ENCODE peak calls at places on chromosomes 6 and 20, in five cellular contexts. K is upper lobe of left lung, E is dorsolateral prefrontal cortex, N is transverse colon, W is HL-60. J is an unnamed sample.

GRCh38 chr6:73388433-73388799 is 6.2 kb upstream of the DDX43 start:
- DNase-seq in N (no peak), K (no peak), E (no peak), W (no peak), J (no peak)

GRCh38 chr6:89217308-89217999 is at the start of gene GABRR1:
- DNase-seq in K (no peak), W (no peak), N (no peak), E (no peak), J (no peak)

GRCh38 chr6:103870970-103871369 is 988.7 kb downstream of the HACE1 start:
- DNase-seq in K (no peak), W (no peak), E (no peak), N (no peak), J (no peak)

GRCh38 chr6:137787016-137787415 is 80.0 kb upstream of the TNFAIP3 start:
- DNase-seq in W (no peak), E (no peak), N (no peak), K (no peak), J (no peak)

GRCh38 chr20:10619427-10619826 is 54.4 kb downstream of the JAG1 start:
- DNase-seq in N (no peak), W (no peak), E (no peak), K (no peak), J (no peak)

GRCh38 chr6:89638320-89639195 is at the start of gene LYRM2:
- DNase-seq in W (peak; percentile 94), E (peak; percentile 96), N (peak; percentile 95), K (peak; percentile 95), J (peak; percentile 95)

GRCh38 chr6:43628392-43629103 is 516 bp downstream of the GTPBP2 start:
- DNase-seq in K (peak; percentile 61), E (no peak), N (peak; percentile 62), W (peak; percentile 56), J (peak; percentile 79)

GRCh38 chr20:37251836-37252477 is 9.7 kb downstream of the GHRH start:
- DNase-seq in N (no peak), W (no peak), E (no peak), K (no peak), J (no peak)

GRCh38 chr20:34370062-34370461 is 7.0 kb downstream of the ITCH start:
- DNase-seq in W (no peak), N (no peak), E (no peak), K (no peak), J (no peak)

GRCh38 chr6:98203170-98203806 is 631.1 kb upstream of the POU3F2 start:
- DNase-seq in K (no peak), E (no peak), W (no peak), N (no peak), J (no peak)

GRCh38 chr20:6975326-6975725 is 207.8 kb downstream of the BMP2 start:
- DNase-seq in W (no peak), K (no peak), E (no peak), N (no peak), J (no peak)

GRCh38 chr6:122839477-122839876 is 50.4 kb downstream of the SMPDL3A start:
- DNase-seq in E (peak; percentile 21), W (peak; percentile 49), K (peak; percentile 45), N (peak; percentile 68), J (peak; percentile 73)

GRCh38 chr20:22341508-22341907 is 242.9 kb downstream of the FOXA2 start:
- DNase-seq in E (no peak), K (no peak), N (no peak), W (no peak), J (no peak)

GRCh38 chr20:32626859-32627636 is 41.9 kb upstream of the NOL4L start:
- DNase-seq in N (peak; percentile 24), W (peak; percentile 53), K (no peak), E (peak; percentile 60), J (peak; percentile 46)

GRCh38 chr6:139748353-139749146 is 374.1 kb upstream of the CITED2 start:
- DNase-seq in E (no peak), N (no peak), W (no peak), K (no peak), J (no peak)

GRCh38 chr20:20362774-20363435 is 5.0 kb upstream of the INSM1 start:
- DNase-seq in K (no peak), E (peak; percentile 10), N (no peak), W (no peak), J (no peak)

GRCh38 chr6:135179920-135180457 is 1.1 kb upstream of the MYB start:
- DNase-seq in K (no peak), N (no peak), W (no peak), E (no peak), J (no peak)

GRCh38 chr6:99330159-99330558 is 19.3 kb downstream of the FAXC start:
- DNase-seq in E (peak; percentile 19), N (peak; percentile 57), W (peak; percentile 62), K (peak; percentile 57), J (peak; percentile 52)

GRCh38 chr6:99331531-99331930 is 17.9 kb downstream of the FAXC start:
- DNase-seq in K (no peak), E (no peak), W (peak; percentile 17), N (no peak), J (no peak)

GRCh38 chr6:99338188-99338587 is 11.3 kb downstream of the FAXC start:
- DNase-seq in K (no peak), N (no peak), E (no peak), W (no peak), J (no peak)

GRCh38 chr6:99333068-99333467 is 16.4 kb downstream of the FAXC start:
- DNase-seq in N (no peak), E (no peak), W (no peak), K (no peak), J (no peak)

GRCh38 chr6:99334526-99335127 is 14.8 kb downstream of the FAXC start:
- DNase-seq in W (peak; percentile 47), K (peak; percentile 27), E (no peak), N (no peak), J (peak; percentile 45)
- TF ChIP-seq CTCF in W (peak; percentile 79), K (peak; percentile 44), E (no peak), N (peak; percentile 66), J (peak; percentile 47)

GRCh38 chr20:41089555-41089954 is 47.8 kb upstream of the PLCG1 start:
- DNase-seq in E (no peak), W (no peak), K (no peak), N (no peak), J (no peak)
- TF ChIP-seq CTCF in E (no peak), W (no peak), K (no peak), N (no peak), J (no peak)

GRCh38 chr6:53795702-53796450 is 1.1 kb downstream of the LRRC1 start:
- DNase-seq in E (peak; percentile 40), W (no peak), K (peak; percentile 38), N (peak; percentile 58), J (peak; percentile 45)
- TF ChIP-seq CTCF in E (no peak), W (no peak), K (no peak), N (no peak), J (no peak)

GRCh38 chr6:149049230-149049629 is 268.3 kb upstream of the TAB2 start:
- DNase-seq in N (no peak), K (no peak), E (no peak), W (no peak), J (no peak)
- TF ChIP-seq CTCF in N (no peak), K (no peak), E (no peak), W (no peak), J (no peak)